ENCODE peak calls at places on chromosomes 5 and 9, in ten cellular contexts. B is iris pigment epithelial cell; W is GM04503; V is GM12891; Y is Daoy; R is KBM-7; J is IMR-90; E is activated T-helper 1 cell treated with anti-CD3 and anti-CD28 coated beads, Interleukin-2, amount 50 U/mL, for 16 hours; T is smooth muscle cell of the brain vasculature; P is T-helper 9 cell. L is an unnamed sample.

GRCh38 chr5:28967848-28968247 is 1929.5 kb upstream of the CDH9 start:
- DNase-seq in Y (no peak), J (no peak), B (no peak), E (no peak), P (no peak), R (peak), V (no peak), T (no peak), W (no peak), L (no peak)

GRCh38 chr9:4927043-4927471 is 58.0 kb upstream of the JAK2 start:
- DNase-seq in B (no peak), R (no peak), V (no peak), J (no peak), E (no peak), P (no peak), Y (no peak), T (no peak), W (no peak), L (no peak)

GRCh38 chr9:114319147-114319546 is 3.8 kb upstream of the ORM1 start:
- DNase-seq in W (no peak), R (no peak), Y (no peak), T (no peak), J (no peak), B (no peak), P (no peak), E (no peak), V (no peak), L (no peak)

GRCh38 chr9:89309608-89310485 is 1.1 kb upstream of the CKS2 start:
- DNase-seq in W (no peak), Y (peak), B (no peak), R (no peak), T (no peak), P (no peak), E (no peak), V (no peak), J (no peak), L (no peak)

GRCh38 chr9:136193891-136194279 is 11.0 kb downstream of the LHX3 start:
- DNase-seq in P (no peak), R (no peak), B (no peak), E (no peak), T (no peak), Y (no peak), J (no peak), V (no peak), W (no peak), L (no peak)

GRCh38 chr5:146564036-146564762 is 48.2 kb upstream of the GPR151 start:
- DNase-seq in T (no peak), J (no peak), Y (no peak), B (no peak), P (no peak), V (no peak), W (no peak), R (no peak), E (no peak), L (no peak)

GRCh38 chr5:55241756-55242155 is 8.3 kb upstream of the CCNO start:
- DNase-seq in Y (no peak), R (no peak), B (no peak), J (no peak), E (no peak), T (no peak), P (no peak), V (no peak), W (no peak), L (no peak)

GRCh38 chr9:14215614-14216013 is 98.3 kb downstream of the NFIB start:
- DNase-seq in Y (no peak), P (no peak), W (no peak), V (no peak), T (no peak), R (no peak), E (no peak), J (peak), B (peak), L (no peak)

GRCh38 chr9:113894166-113894565 is 18.1 kb downstream of the ZNF618 start:
- DNase-seq in B (no peak), R (no peak), T (no peak), J (no peak), V (no peak), Y (no peak), E (no peak), W (no peak), P (no peak), L (no peak)

GRCh38 chr5:176994460-176995121 is 12.0 kb downstream of the UIMC1 start:
- DNase-seq in E (no peak), W (no peak), T (no peak), V (peak), R (peak), P (no peak), J (peak), B (peak), Y (no peak), L (no peak)

GRCh38 chr5:119393746-119394145 is 37.9 kb downstream of the TNFAIP8 start:
- DNase-seq in W (no peak), T (no peak), B (peak), R (no peak), E (no peak), J (peak), V (no peak), P (no peak), Y (peak), L (no peak)

GRCh38 chr5:175347027-175347426 is 97.0 kb downstream of the DRD1 start:
- DNase-seq in B (peak), J (peak), Y (peak), T (no peak), V (no peak), R (no peak), P (no peak), E (no peak), W (no peak), L (no peak)

GRCh38 chr5:81849769-81850367 is 99.0 kb upstream of the SSBP2 start:
- DNase-seq in B (no peak), E (no peak), R (no peak), T (no peak), P (no peak), Y (no peak), J (no peak), V (no peak), W (no peak), L (no peak)

GRCh38 chr5:173056783-173057061 is 570 bp downstream of the CREBRF start:
- DNase-seq in R (no peak), B (no peak), P (peak), V (peak), T (no peak), J (no peak), Y (no peak), W (no peak), E (no peak), L (no peak)

GRCh38 chr9:97397220-97397619 is 14.7 kb upstream of the TDRD7 start:
- DNase-seq in T (no peak), W (no peak), Y (peak), V (no peak), B (no peak), P (no peak), R (no peak), E (no peak), J (no peak), L (no peak)

GRCh38 chr5:135458921-135459331 is 6.8 kb upstream of the TIFAB start:
- DNase-seq in R (no peak), J (peak), P (no peak), T (no peak), E (no peak), Y (peak), W (no peak), V (no peak), B (peak), L (no peak)

GRCh38 chr5:56910123-56910951 is 941 bp downstream of the SETD9 start:
- DNase-seq in R (peak), J (no peak), B (peak), Y (peak), T (no peak), E (no peak), P (peak), W (no peak), V (no peak), L (no peak)

GRCh38 chr5:7190727-7191126 is 205.2 kb upstream of the ADCY2 start:
- DNase-seq in B (no peak), P (no peak), V (no peak), E (no peak), T (no peak), W (no peak), Y (peak), J (no peak), R (no peak), L (no peak)

GRCh38 chr5:121189569-121190305 is 661.9 kb upstream of the FTMT start:
- DNase-seq in P (no peak), B (peak), E (no peak), W (no peak), V (no peak), R (peak), Y (peak), J (peak), T (peak), L (no peak)

GRCh38 chr5:173618927-173619519 is 2.6 kb upstream of the BOD1 start:
- DNase-seq in W (no peak), Y (peak), T (peak), B (peak), P (peak), J (peak), V (peak), R (peak), E (no peak), L (peak)

GRCh38 chr5:19058216-19058615 is 929.8 kb downstream of the CDH18 start:
- DNase-seq in E (no peak), Y (no peak), J (no peak), R (no peak), V (no peak), B (no peak), T (no peak), W (no peak), P (no peak), L (no peak)

GRCh38 chr5:16891043-16891442 is 45.0 kb downstream of the MYO10 start:
- DNase-seq in J (no peak), Y (no peak), V (no peak), P (no peak), T (no peak), E (no peak), B (no peak), W (no peak), R (no peak), L (no peak)

GRCh38 chr5:129392681-129393080 is 67.4 kb upstream of the ADAMTS19 start:
- DNase-seq in V (no peak), T (no peak), P (no peak), B (no peak), W (no peak), E (no peak), R (no peak), Y (no peak), J (peak), L (no peak)

GRCh38 chr5:145540375-145540774 is 294.8 kb downstream of the PRELID2 start:
- DNase-seq in V (no peak), W (no peak), B (peak), T (no peak), E (no peak), P (no peak), R (no peak), J (peak), Y (no peak), L (no peak)

GRCh38 chr5:109365653-109366052 is 44.1 kb downstream of the PJA2 start:
- DNase-seq in W (no peak), T (no peak), Y (no peak), P (no peak), J (no peak), B (no peak), E (no peak), R (no peak), V (no peak), L (no peak)

GRCh38 chr5:164504141-164504772 is 998.8 kb downstream of the MAT2B start:
- DNase-seq in R (peak), E (no peak), Y (peak), P (no peak), V (peak), T (peak), B (peak), W (no peak), J (peak), L (no peak)